ENCODE peak calls at places on chromosome 10, in four cellular contexts. F is adrenal gland, N is IMR-90, T is foreskin fibroblast. A is an unnamed sample.

GRCh38 chr10:97010695-97011206 is 175.0 kb downstream of the SLIT1 start:
- DNase-seq in F (no peak), N (no peak), T (no peak), A (no peak)

GRCh38 chr10:115882021-115882420 is 391.0 kb downstream of the GFRA1 start:
- DNase-seq in F (no peak), N (no peak), T (no peak), A (no peak)

GRCh38 chr10:118668228-118668952 is 72.9 kb upstream of the PRLHR start:
- DNase-seq in F (peak), N (no peak), T (no peak), A (no peak)

GRCh38 chr10:18368681-18369080 is 228.5 kb downstream of the CACNB2 start:
- DNase-seq in F (no peak), N (peak), T (peak), A (no peak)

GRCh38 chr10:132397671-132398565 is 918 bp downstream of the PWWP2B start:
- DNase-seq in F (peak), N (peak), T (peak), A (peak)

GRCh38 chr10:72243822-72244437 is 27.9 kb upstream of the ASCC1 start:
- DNase-seq in F (no peak), N (peak), T (peak), A (no peak)

GRCh38 chr10:109740436-109740835 is 182.9 kb downstream of the XPNPEP1 start:
- DNase-seq in F (no peak), N (no peak), T (peak), A (no peak)

GRCh38 chr10:79266543-79267312 is 80.5 kb upstream of the PPIF start:
- DNase-seq in F (peak), N (peak), T (peak), A (peak)

GRCh38 chr10:70567603-70568002 is 34.9 kb downstream of the PRF1 start:
- DNase-seq in F (no peak), N (no peak), T (no peak), A (no peak)

GRCh38 chr10:25047902-25048301 is 31.5 kb downstream of the THNSL1 start:
- DNase-seq in F (no peak), N (peak), T (peak), A (no peak)

GRCh38 chr10:119238577-119238976 is 31.2 kb downstream of the GRK5 start:
- DNase-seq in F (no peak), N (no peak), T (peak), A (no peak)

GRCh38 chr10:27407271-27407670 is 96.8 kb upstream of the RAB18 start:
- DNase-seq in F (no peak), N (no peak), T (no peak), A (no peak)

GRCh38 chr10:35723992-35724391 is 81.9 kb upstream of the FZD8 start:
- DNase-seq in F (no peak), N (no peak), T (no peak), A (no peak)

GRCh38 chr10:3531097-3531645 is 253.8 kb downstream of the KLF6 start:
- DNase-seq in F (no peak), N (peak), T (no peak), A (no peak)

DNA sequence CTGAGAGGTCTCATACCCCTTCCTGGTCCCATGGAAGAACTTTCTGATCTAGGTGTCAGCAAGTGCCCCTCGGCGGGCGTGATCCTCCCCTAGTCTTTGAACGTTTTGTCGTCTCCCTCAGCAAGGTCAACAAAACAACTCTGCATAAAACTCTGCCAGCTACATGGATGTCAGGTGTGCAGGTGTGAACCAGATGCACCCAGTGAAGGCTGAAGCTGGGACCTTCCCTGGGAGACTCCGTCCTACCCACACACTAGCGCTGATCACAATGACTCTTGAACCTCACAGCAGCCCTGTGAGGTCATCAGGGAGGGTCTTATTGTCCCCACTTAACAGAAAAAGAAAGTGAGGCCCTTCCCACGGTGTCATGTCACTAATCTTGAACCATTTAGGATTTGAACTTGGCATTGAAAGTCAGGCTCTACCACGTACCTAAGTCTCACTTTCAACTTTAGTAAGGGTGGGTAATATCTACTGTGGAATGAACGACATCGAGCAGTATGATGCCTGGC is 68.1 kb downstream of the VSTM4 start:
- DNase-seq in F (no peak), N (no peak), T (no peak), A (no peak)
- TF ChIP-seq CTCF in F (no peak), N (no peak), T (no peak), A (no peak)

GRCh38 chr10:84269773-84270172 is 24.9 kb downstream of the RGR start:
- DNase-seq in F (no peak), N (peak), T (peak), A (no peak)

GRCh38 chr10:84265378-84265777 is 20.5 kb downstream of the RGR start:
- DNase-seq in F (no peak), N (no peak), T (no peak), A (no peak)

GRCh38 chr10:84270708-84271107 is 25.9 kb downstream of the RGR start:
- DNase-seq in F (no peak), N (no peak), T (no peak), A (no peak)

GRCh38 chr10:84264611-84265141 is 19.8 kb downstream of the RGR start:
- DNase-seq in F (peak), N (peak), T (peak), A (peak)

DNA sequence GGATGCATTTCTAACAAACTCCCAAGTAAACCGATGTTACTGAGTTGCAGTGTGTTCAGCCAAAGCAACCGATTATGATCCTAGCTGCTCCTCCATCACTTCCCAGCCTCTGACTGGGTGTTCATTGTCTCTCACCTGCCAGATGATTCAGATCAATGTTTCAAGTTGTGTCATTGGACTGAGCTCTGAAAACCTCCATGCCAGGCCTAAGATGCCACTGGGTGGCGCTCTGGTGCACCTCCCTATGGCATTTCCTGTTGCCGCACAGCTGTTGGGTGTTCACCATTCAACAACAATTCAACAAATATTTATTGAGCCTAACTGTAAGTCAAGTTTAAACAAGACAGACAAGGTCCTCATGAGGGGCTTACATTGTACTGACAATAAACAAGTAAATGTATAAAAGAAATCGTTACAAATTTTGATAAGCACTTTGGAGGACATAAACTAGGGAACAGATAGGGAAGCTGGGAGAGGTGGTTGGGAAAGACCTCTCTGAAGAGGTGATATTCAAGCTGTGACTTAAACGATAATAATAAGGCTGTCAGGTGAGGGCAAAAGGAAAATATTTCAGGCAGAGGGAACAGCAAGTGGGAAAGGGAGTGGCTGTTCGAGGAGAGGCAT is 22.8 kb downstream of the RGR start:
- DNase-seq in F (peak), N (peak), T (peak), A (no peak)
- TF ChIP-seq CTCF in F (peak), N (peak), T (peak), A (no peak)

DNA sequence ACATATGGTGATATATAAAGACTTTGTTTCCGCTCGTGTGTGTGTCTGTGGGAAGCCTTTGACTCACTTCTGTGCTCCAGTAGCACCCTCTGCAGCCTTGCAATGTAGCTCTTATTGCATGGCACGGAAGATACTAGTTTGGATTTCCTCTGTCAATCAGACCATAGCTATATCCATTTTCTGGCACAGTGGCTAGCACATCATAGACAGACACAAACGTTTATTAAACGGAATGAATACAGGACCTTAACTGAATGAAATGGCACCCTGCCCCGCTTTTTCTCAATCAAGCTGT is 124.0 kb upstream of the PTPN20 start:
- DNase-seq in F (peak), N (peak), T (peak), A (no peak)
- TF ChIP-seq CTCF in F (no peak), N (peak), T (peak), A (no peak)

DNA sequence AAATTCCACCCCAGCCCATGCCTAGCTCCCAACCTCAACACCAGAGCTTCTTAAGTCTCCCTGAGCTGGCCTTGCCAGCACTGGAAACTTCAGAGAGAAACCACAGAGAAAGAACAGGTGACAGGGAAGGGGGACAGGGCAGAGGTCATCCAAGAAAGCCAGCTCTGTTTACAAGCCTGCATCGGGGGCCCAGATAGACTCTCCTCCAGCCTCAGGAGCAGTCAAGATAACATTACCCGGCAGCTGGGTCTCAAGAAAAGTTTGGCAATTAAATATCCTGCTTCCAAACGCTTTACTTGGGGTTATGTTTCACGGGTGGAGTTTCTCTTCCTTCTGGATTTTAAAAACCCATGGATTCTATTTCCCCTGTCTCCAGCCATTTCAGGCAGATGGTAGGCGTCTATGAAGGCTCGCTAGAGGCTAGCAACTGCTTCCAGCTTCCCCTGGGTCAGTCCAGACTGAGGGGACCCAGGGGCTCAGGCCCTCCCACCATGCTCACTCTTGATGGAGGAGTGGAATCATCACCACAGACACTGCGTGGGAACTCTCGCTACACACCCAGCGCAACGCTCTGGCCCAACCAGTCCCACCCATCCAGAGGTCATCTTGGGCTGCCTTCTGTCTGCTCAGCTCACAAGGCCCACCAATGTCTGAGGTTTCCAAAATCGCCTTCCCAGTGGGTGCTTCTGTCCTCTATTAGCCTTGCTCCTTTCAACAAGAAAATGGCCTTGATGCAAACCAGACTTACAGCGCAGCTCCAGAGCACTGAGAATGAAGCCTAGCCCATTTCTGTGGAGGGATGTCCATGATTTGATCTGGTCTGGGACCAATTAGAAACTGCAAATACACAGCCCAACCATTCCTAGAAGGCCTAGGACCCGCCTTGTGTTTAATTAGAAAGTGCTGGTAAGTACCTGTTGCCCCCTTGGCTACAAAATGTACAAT is 48.7 kb downstream of the SH3PXD2A start:
- DNase-seq in F (no peak), N (no peak), T (no peak), A (no peak)
- TF ChIP-seq CTCF in F (no peak), N (no peak), T (no peak), A (no peak)